ENCODE peak calls at places on chromosome 16, in six cellular contexts. E, L, V, Y, K and N are unnamed samples.
A peak's percentile ranks its signal among the peaks of the same experiment; 100 is the strongest.

GRCh38 chr16:49484454-49484853 is 110.8 kb downstream of the C16orf78 start:
- DNase-seq in K (peak; percentile 87), Y (peak; percentile 73), L (no peak), E (peak; percentile 42), V (peak; percentile 88), N (peak; percentile 92)

GRCh38 chr16:74492976-74493375 is 71.7 kb upstream of the CLEC18B start:
- DNase-seq in V (no peak), Y (no peak), K (no peak), E (no peak), L (no peak), N (no peak)

GRCh38 chr16:7456221-7456620 is 123.6 kb downstream of the RBFOX1 start:
- DNase-seq in Y (no peak), E (no peak), L (no peak), K (no peak), V (no peak), N (no peak)

GRCh38 chr16:82699711-82700495 is 73.1 kb downstream of the CDH13 start:
- DNase-seq in E (no peak), L (no peak), V (no peak), K (no peak), Y (peak; percentile 45), N (peak; percentile 79)

GRCh38 chr16:89093602-89094251 is at the start of gene ACSF3:
- DNase-seq in Y (peak; percentile 19), E (peak; percentile 40), K (peak; percentile 60), L (peak; percentile 60), V (no peak), N (peak; percentile 99)

GRCh38 chr16:74580828-74581227 is 26.1 kb downstream of the GLG1 start:
- DNase-seq in Y (no peak), K (no peak), V (no peak), L (no peak), E (no peak), N (no peak)

GRCh38 chr16:79767597-79768280 is 167.2 kb upstream of the MAF start:
- DNase-seq in K (peak; percentile 24), L (peak; percentile 24), V (no peak), Y (peak; percentile 29), E (peak; percentile 23), N (peak; percentile 58)

GRCh38 chr16:48022496-48022895 is 133.3 kb downstream of the ABCC12 start:
- DNase-seq in K (no peak), V (no peak), E (no peak), L (no peak), Y (no peak), N (no peak)

GRCh38 chr16:71927787-71928186 is 32.5 kb downstream of the IST1 start:
- DNase-seq in Y (no peak), K (no peak), L (no peak), E (no peak), V (no peak), N (no peak)

GRCh38 chr16:48687421-48688038 is 77.5 kb upstream of the N4BP1 start:
- DNase-seq in V (peak; percentile 66), E (peak; percentile 70), L (peak; percentile 70), K (peak; percentile 88), Y (peak; percentile 78), N (peak; percentile 73)

GRCh38 chr16:83439412-83439811 is 368.4 kb upstream of the HSBP1 start:
- DNase-seq in K (no peak), Y (no peak), V (no peak), E (no peak), L (no peak), N (no peak)

GRCh38 chr16:4488486-4488967 is 12.3 kb downstream of the HMOX2 start:
- DNase-seq in E (no peak), Y (no peak), V (no peak), L (no peak), K (no peak), N (peak; percentile 11)

GRCh38 chr16:10862432-10862831 is 14.6 kb upstream of the CIITA start:
- DNase-seq in L (peak; percentile 27), V (no peak), Y (no peak), E (no peak), K (no peak), N (peak; percentile 61)

GRCh38 chr16:7303677-7304200 is 28.9 kb upstream of the RBFOX1 start:
- DNase-seq in K (peak; percentile 42), Y (peak; percentile 74), L (no peak), V (peak; percentile 48), E (no peak), N (no peak)

GRCh38 chr16:31532120-31532519 is 4.4 kb downstream of the AHSP start:
- DNase-seq in E (no peak), K (no peak), Y (no peak), L (no peak), V (no peak), N (no peak)

GRCh38 chr16:10606607-10607006 is 26.2 kb upstream of the EMP2 start:
- DNase-seq in L (no peak), Y (no peak), V (no peak), K (no peak), E (no peak), N (peak; percentile 19)

GRCh38 chr16:50269061-50269705 is 2.8 kb downstream of the ADCY7 start:
- DNase-seq in L (no peak), V (peak; percentile 24), K (no peak), E (no peak), Y (no peak), N (peak; percentile 26)

GRCh38 chr16:87647431-87648185 is 45.3 kb downstream of the JPH3 start:
- DNase-seq in L (no peak), Y (no peak), K (no peak), E (no peak), V (no peak), N (no peak)

GRCh38 chr16:87645802-87646201 is 43.5 kb downstream of the JPH3 start:
- DNase-seq in K (no peak), E (no peak), Y (no peak), V (no peak), L (no peak), N (peak; percentile 90)

GRCh38 chr16:87648236-87648635 is 45.9 kb downstream of the JPH3 start:
- DNase-seq in L (no peak), E (no peak), K (no peak), Y (no peak), V (no peak), N (peak; percentile 84)

GRCh38 chr16:87652386-87652785 is 50.1 kb downstream of the JPH3 start:
- DNase-seq in Y (no peak), V (no peak), K (no peak), E (no peak), L (no peak), N (no peak)

GRCh38 chr16:87648698-87649487 is 46.6 kb downstream of the JPH3 start:
- DNase-seq in Y (no peak), K (no peak), E (no peak), V (no peak), L (no peak), N (no peak)
- H3K4me2 ChIP-seq in Y (no peak overlapping the region), K (no peak overlapping the region), E (no peak overlapping the region), V (no peak overlapping the region), L (no peak overlapping the region), N (no peak overlapping the region)

GRCh38 chr16:69114976-69115355 is 9.5 kb downstream of the HAS3 start:
- DNase-seq in V (no peak), L (no peak), K (no peak), E (no peak), Y (no peak), N (no peak)

GRCh38 chr16:69118468-69118867 is 13.0 kb downstream of the HAS3 start:
- DNase-seq in V (no peak), E (no peak), L (no peak), K (no peak), Y (no peak), N (no peak)

GRCh38 chr16:69118994-69119393 is 13.4 kb downstream of the CHTF8 start:
- DNase-seq in K (no peak), Y (no peak), E (no peak), V (no peak), L (no peak), N (no peak)

GRCh38 chr16:69115361-69115760 is 9.9 kb downstream of the HAS3 start:
- DNase-seq in E (no peak), V (no peak), Y (no peak), L (no peak), K (no peak), N (no peak)

DNA sequence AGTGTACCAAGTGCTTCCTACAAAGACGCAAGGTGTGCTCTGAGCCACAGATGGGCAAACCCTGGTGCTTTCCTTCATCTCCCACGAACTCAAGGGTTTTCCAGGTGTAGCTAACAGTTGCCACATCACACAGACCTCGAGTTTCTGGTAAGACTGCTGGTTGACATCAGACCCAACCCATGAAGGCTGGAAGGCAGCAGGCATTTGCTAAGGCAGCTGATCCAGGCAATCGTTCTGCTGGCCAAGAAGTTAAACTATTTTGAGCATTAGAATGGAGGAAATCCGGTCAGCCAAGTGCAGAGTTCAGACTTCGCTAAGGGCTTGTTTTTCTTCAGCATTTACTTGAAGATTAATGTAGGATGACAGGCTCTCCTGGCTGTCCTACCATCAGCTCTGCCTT is 11.5 kb downstream of the HAS3 start:
- DNase-seq in K (no peak), Y (no peak), V (no peak), L (no peak), E (no peak), N (no peak)
- H3K4me2 ChIP-seq in K (no peak overlapping the region), Y (no peak overlapping the region), V (no peak overlapping the region), L (no peak overlapping the region), E (no peak overlapping the region), N (no peak overlapping the region)

DNA sequence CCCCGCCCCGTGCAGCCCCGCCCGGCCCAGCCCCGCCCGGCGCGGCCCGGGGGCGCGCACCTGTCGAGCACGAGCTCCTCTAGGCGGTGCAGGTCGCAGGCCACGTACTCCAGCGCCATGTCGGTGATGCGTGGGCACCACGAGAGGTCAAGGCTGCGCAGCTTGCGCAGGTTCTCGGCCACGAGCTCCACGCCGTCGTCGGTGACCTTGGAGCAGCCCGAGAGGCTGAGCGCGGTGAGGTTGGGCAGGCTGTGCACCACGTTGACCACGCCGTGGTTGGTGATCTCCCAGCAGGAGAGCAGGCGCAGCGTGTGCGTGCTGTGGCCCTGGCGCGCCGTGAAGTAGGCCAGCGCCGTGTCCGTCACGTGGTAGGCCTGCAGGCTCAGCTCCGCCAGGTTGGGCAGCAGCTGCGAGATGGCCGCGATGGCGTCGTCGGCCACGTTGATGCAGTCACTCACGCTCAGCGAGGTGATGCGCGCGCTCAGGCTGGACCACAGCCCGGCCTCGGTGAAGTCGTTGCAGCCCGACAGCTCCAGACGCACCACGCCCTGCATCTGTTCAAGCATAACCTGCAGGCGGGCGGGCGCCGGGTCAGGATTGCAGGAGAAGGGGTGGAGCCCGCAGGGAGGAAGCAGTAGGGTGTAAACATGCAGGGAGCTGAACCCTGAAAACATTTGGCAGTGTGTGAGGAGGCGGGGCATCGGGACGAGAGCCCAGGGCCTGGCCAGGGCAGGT is 5.3 kb upstream of the WDR24 start:
- DNase-seq in K (peak; percentile 77), L (peak; percentile 78), E (no peak), Y (no peak), V (peak; percentile 62), N (peak; percentile 94)
- H3K4me2 ChIP-seq in K (peak overlapping the region; percentile 84), L (peak overlapping the region; percentile 91), E (no peak overlapping the region), Y (peak overlapping the region; percentile 59), V (peak overlapping the region; percentile 56), N (no peak overlapping the region)

GRCh38 chr16:84836234-84836647 is 16.5 kb downstream of the CRISPLD2 start:
- DNase-seq in Y (peak; percentile 90), E (peak; percentile 51), L (peak; percentile 39), V (peak; percentile 78), K (peak; percentile 86), N (peak; percentile 100)

GRCh38 chr16:84833542-84834402 is 14.0 kb downstream of the CRISPLD2 start:
- DNase-seq in L (no peak), K (no peak), Y (no peak), E (no peak), V (no peak), N (peak; percentile 15)

GRCh38 chr16:84833142-84833495 is 13.3 kb downstream of the CRISPLD2 start:
- DNase-seq in L (no peak), E (no peak), Y (no peak), K (no peak), V (no peak), N (peak; percentile 51)

GRCh38 chr16:84832488-84833141 is 12.8 kb downstream of the CRISPLD2 start:
- DNase-seq in Y (no peak), K (no peak), L (no peak), E (no peak), V (no peak), N (peak; percentile 96)

GRCh38 chr16:84834403-84834772 is 14.6 kb downstream of the CRISPLD2 start:
- DNase-seq in L (no peak), K (no peak), E (no peak), Y (no peak), V (no peak), N (peak; percentile 80)
- H3K4me2 ChIP-seq in L (no peak overlapping the region), K (no peak overlapping the region), E (no peak overlapping the region), Y (no peak overlapping the region), V (no peak overlapping the region), N (no peak overlapping the region)